ENCODE peak calls at places on chromosomes 7 and 10, in ten cellular contexts. S, B, P, G, L, F, Y, Q, C and J are unnamed samples.

GRCh38 chr10:106402455-106402854 is 762.1 kb downstream of the SORCS1 start:
- DNase-seq in S (no peak), B (peak), P (no peak), G (no peak), L (no peak), F (no peak), Y (no peak), Q (no peak), C (no peak), J (no peak)

GRCh38 chr7:1508277-1508758 is 4.1 kb upstream of the INTS1 start:
- DNase-seq in S (no peak), B (no peak), P (no peak), G (no peak), L (no peak), F (no peak), Y (no peak), Q (no peak), C (no peak), J (no peak)

GRCh38 chr10:30098624-30099023 is 39.2 kb upstream of the JCAD start:
- DNase-seq in S (no peak), B (peak), P (no peak), G (no peak), L (no peak), F (no peak), Y (no peak), Q (peak), C (peak), J (no peak)

GRCh38 chr7:2570021-2570420 is 11.2 kb downstream of the IQCE start:
- DNase-seq in S (no peak), B (no peak), P (no peak), G (no peak), L (no peak), F (no peak), Y (no peak), Q (no peak), C (no peak), J (no peak)

GRCh38 chr10:24035761-24036160 is 173.2 kb upstream of the KIAA1217 start:
- DNase-seq in S (no peak), B (no peak), P (no peak), G (no peak), L (no peak), F (no peak), Y (no peak), Q (no peak), C (no peak), J (no peak)

GRCh38 chr10:76035728-76036409 is 604.4 kb downstream of the LRMDA start:
- DNase-seq in S (peak), B (no peak), P (no peak), G (no peak), L (no peak), F (no peak), Y (no peak), Q (no peak), C (no peak), J (no peak)

GRCh38 chr10:69152002-69152401 is 28.0 kb downstream of the VPS26A start:
- DNase-seq in S (no peak), B (no peak), P (no peak), G (no peak), L (no peak), F (no peak), Y (no peak), Q (no peak), C (no peak), J (no peak)

GRCh38 chr7:31858051-31858450 is 171.0 kb downstream of the PPP1R17 start:
- DNase-seq in S (no peak), B (peak), P (no peak), G (no peak), L (no peak), F (no peak), Y (no peak), Q (no peak), C (no peak), J (no peak)

GRCh38 chr7:130281227-130281626 is 11.7 kb upstream of the CPA4 start:
- DNase-seq in S (no peak), B (peak), P (no peak), G (no peak), L (no peak), F (no peak), Y (no peak), Q (no peak), C (no peak), J (no peak)

GRCh38 chr10:132357286-132358058 is 25.5 kb downstream of the LRRC27 start:
- DNase-seq in S (no peak), B (no peak), P (no peak), G (no peak), L (no peak), F (no peak), Y (no peak), Q (no peak), C (no peak), J (no peak)

GRCh38 chr10:34415039-34415438 is 400.1 kb downstream of the PARD3 start:
- DNase-seq in S (no peak), B (no peak), P (no peak), G (no peak), L (no peak), F (no peak), Y (no peak), Q (no peak), C (no peak), J (no peak)

GRCh38 chr10:22285130-22285529 is 31.1 kb upstream of the COMMD3 start:
- DNase-seq in S (no peak), B (no peak), P (no peak), G (no peak), L (no peak), F (no peak), Y (no peak), Q (no peak), C (no peak), J (no peak)

GRCh38 chr7:6340241-6340640 is 67.8 kb upstream of the CYTH3 start:
- DNase-seq in S (no peak), B (no peak), P (no peak), G (no peak), L (no peak), F (no peak), Y (no peak), Q (no peak), C (no peak), J (no peak)

GRCh38 chr10:44382131-44382858 is 2.6 kb downstream of the CXCL12 start:
- DNase-seq in S (no peak), B (no peak), P (no peak), G (no peak), L (no peak), F (no peak), Y (no peak), Q (no peak), C (no peak), J (no peak)

GRCh38 chr7:92634924-92635519 is 44.8 kb upstream of the FAM133B start:
- DNase-seq in S (no peak), B (peak), P (no peak), G (no peak), L (no peak), F (no peak), Y (no peak), Q (peak), C (peak), J (no peak)

GRCh38 chr7:92632791-92633190 is 42.6 kb upstream of the FAM133B start:
- DNase-seq in S (no peak), B (no peak), P (no peak), G (no peak), L (no peak), F (no peak), Y (no peak), Q (no peak), C (peak), J (no peak)

GRCh38 chr7:24703296-24703695 is 54.0 kb downstream of the GSDME start:
- DNase-seq in S (no peak), B (no peak), P (no peak), G (no peak), L (no peak), F (no peak), Y (no peak), Q (no peak), C (no peak), J (no peak)

GRCh38 chr7:106858618-106859532 is 6.2 kb upstream of the PIK3CG start:
- DNase-seq in S (no peak), B (no peak), P (no peak), G (no peak), L (no peak), F (no peak), Y (no peak), Q (no peak), C (no peak), J (no peak)

GRCh38 chr10:91049961-91050360 is 129.1 kb upstream of the ANKRD1 start:
- DNase-seq in S (no peak), B (peak), P (no peak), G (no peak), L (no peak), F (no peak), Y (no peak), Q (no peak), C (no peak), J (no peak)

GRCh38 chr10:127563718-127564553 is 14.8 kb downstream of the NPS start:
- DNase-seq in S (no peak), B (peak), P (peak), G (no peak), L (no peak), F (peak), Y (peak), Q (no peak), C (peak), J (no peak)

GRCh38 chr10:66239062-66239461 is 686.8 kb upstream of the LRRTM3 start:
- DNase-seq in S (no peak), B (no peak), P (no peak), G (no peak), L (no peak), F (no peak), Y (no peak), Q (no peak), C (no peak), J (no peak)

GRCh38 chr7:94011714-94012353 is 7.7 kb upstream of the BET1 start:
- DNase-seq in S (no peak), B (no peak), P (no peak), G (no peak), L (no peak), F (no peak), Y (no peak), Q (no peak), C (no peak), J (no peak)